ENCODE peak calls at places on chromosomes 1 and 21, in eight cellular contexts. S is NCI-H1092 treated with DMSO at 0.1 percent for 48 hours, W is adrenal gland, U is GM23248, O is H1, D is head of caudate nucleus, F is kidney epithelial cell, Y is A673. T is an unnamed sample.

GRCh38 chr1:39195166-39196111 is 9.1 kb upstream of the MACF1 start:
- DNase-seq in D (no peak), U (peak; percentile 61), F (no peak), O (no peak), Y (no peak), W (no peak), S (no peak), T (no peak)

GRCh38 chr1:17161137-17161700 is 42.0 kb upstream of the PADI2 start:
- DNase-seq in O (no peak), D (no peak), Y (no peak), S (no peak), F (no peak), U (peak; percentile 39), W (no peak), T (no peak)

GRCh38 chr1:184562801-184563200 is 176.0 kb downstream of the C1orf21 start:
- DNase-seq in W (no peak), Y (no peak), U (no peak), D (no peak), S (no peak), F (no peak), O (no peak), T (no peak)

GRCh38 chr1:226656201-226656600 is 82.9 kb downstream of the ITPKB start:
- DNase-seq in D (no peak), F (no peak), S (peak; percentile 73), Y (no peak), O (no peak), U (no peak), W (no peak), T (no peak)

GRCh38 chr1:214567481-214567980 is 16.1 kb upstream of the PTPN14 start:
- DNase-seq in U (no peak), Y (no peak), W (no peak), S (no peak), D (no peak), O (no peak), F (no peak), T (no peak)

GRCh38 chr1:108200627-108201106 is 524 bp upstream of the SLC25A24 start:
- DNase-seq in D (peak; percentile 62), Y (peak; percentile 87), S (peak; percentile 69), F (peak; percentile 50), U (peak; percentile 93), O (no peak), W (peak; percentile 60), T (peak; percentile 13)

GRCh38 chr1:185244015-185244747 is 72.9 kb downstream of the IVNS1ABP start:
- DNase-seq in S (no peak), F (peak; percentile 70), W (peak; percentile 15), Y (no peak), D (no peak), U (peak; percentile 85), O (no peak), T (no peak)

GRCh38 chr1:247639381-247639981 is 34.1 kb downstream of the OR2G3 start:
- DNase-seq in U (peak; percentile 28), W (peak; percentile 50), D (peak; percentile 9), Y (no peak), O (peak; percentile 44), S (no peak), F (peak; percentile 7), T (no peak)

GRCh38 chr1:25744140-25744581 is 55.8 kb upstream of the SELENON start:
- DNase-seq in O (peak; percentile 47), F (no peak), S (peak; percentile 88), D (peak; percentile 51), Y (peak; percentile 25), W (peak; percentile 82), U (peak; percentile 77), T (peak; percentile 81)

GRCh38 chr1:101905298-101905794 is 91.4 kb downstream of the OLFM3 start:
- DNase-seq in D (no peak), O (no peak), Y (peak; percentile 99), S (no peak), F (no peak), U (no peak), W (no peak), T (no peak)

GRCh38 chr1:206693029-206693428 is 8.3 kb downstream of the MAPKAPK2 start:
- DNase-seq in U (peak; percentile 91), F (no peak), W (peak; percentile 93), D (no peak), S (peak; percentile 77), O (no peak), Y (no peak), T (peak; percentile 78)

GRCh38 chr1:10975567-10976326 is 36.7 kb upstream of the TARDBP start:
- DNase-seq in F (peak; percentile 61), W (no peak), O (no peak), S (no peak), Y (peak; percentile 91), D (no peak), U (peak; percentile 99), T (no peak)

GRCh38 chr1:206787956-206788355 is 15.7 kb upstream of the IL10 start:
- DNase-seq in S (no peak), Y (no peak), U (no peak), W (no peak), F (no peak), D (no peak), O (no peak), T (no peak)

GRCh38 chr1:219555031-219555667 is 57.8 kb downstream of the ZC3H11B start:
- DNase-seq in F (peak; percentile 42), O (peak; percentile 44), D (no peak), S (no peak), W (no peak), Y (no peak), U (peak; percentile 79), T (no peak)

GRCh38 chr1:172964864-172965263 is 85.9 kb downstream of the TNFSF18 start:
- DNase-seq in D (no peak), W (no peak), Y (no peak), S (no peak), U (no peak), O (no peak), F (no peak), T (no peak)

GRCh38 chr1:185208626-185209170 is 51.7 kb downstream of the SWT1 start:
- DNase-seq in U (no peak), Y (no peak), W (no peak), F (no peak), D (no peak), O (no peak), S (no peak), T (no peak)

GRCh38 chr1:64915381-64916274 is 50.7 kb downstream of the JAK1 start:
- DNase-seq in W (no peak), F (peak; percentile 81), S (no peak), U (peak; percentile 72), Y (no peak), D (no peak), O (no peak), T (no peak)

GRCh38 chr1:155504207-155504606 is 58.4 kb downstream of the ASH1L start:
- DNase-seq in O (no peak), S (peak; percentile 17), U (peak; percentile 53), D (no peak), F (peak; percentile 7), Y (peak; percentile 57), W (no peak), T (no peak)

GRCh38 chr1:11825131-11825530 is 19.1 kb downstream of the CLCN6 start:
- DNase-seq in O (no peak), W (no peak), S (no peak), F (no peak), U (no peak), Y (no peak), D (no peak), T (no peak)

GRCh38 chr1:245014247-245015029 is 140.3 kb upstream of the KIF26B start:
- DNase-seq in D (no peak), F (no peak), W (no peak), S (no peak), Y (no peak), U (no peak), O (no peak), T (no peak)

GRCh38 chr1:155466996-155467395 is 95.6 kb downstream of the ASH1L start:
- DNase-seq in D (no peak), Y (no peak), U (peak; percentile 91), O (no peak), W (no peak), F (peak; percentile 88), S (no peak), T (no peak)

GRCh38 chr1:3852711-3853498 is 4.1 kb downstream of the CEP104 start:
- DNase-seq in U (peak; percentile 10), W (peak; percentile 66), F (no peak), D (no peak), O (no peak), S (no peak), Y (no peak), T (no peak)

GRCh38 chr1:84689514-84690396 is 506 bp downstream of the SSX2IP start:
- DNase-seq in O (no peak), Y (peak; percentile 72), S (peak; percentile 92), U (peak; percentile 79), W (peak; percentile 58), D (peak; percentile 63), F (no peak), T (no peak)

GRCh38 chr21:41366522-41367151 is 4.8 kb downstream of the MX2 start:
- DNase-seq in F (peak; percentile 26), D (no peak), S (no peak), U (peak; percentile 50), O (no peak), W (peak; percentile 12), Y (no peak), T (no peak)

GRCh38 chr1:13983393-13983792 is 283.4 kb downstream of the PRDM2 start:
- DNase-seq in Y (no peak), W (no peak), F (no peak), S (no peak), O (no peak), U (no peak), D (no peak), T (no peak)

GRCh38 chr1:20660363-20661234 is 570 bp downstream of the DDOST start:
- DNase-seq in Y (no peak), S (no peak), F (no peak), W (no peak), O (no peak), D (no peak), U (peak; percentile 57), T (no peak)

GRCh38 chr1:27366113-27366410 is 699 bp downstream of the MAP3K6 start:
- DNase-seq in W (peak; percentile 85), F (no peak), S (peak; percentile 36), O (no peak), Y (peak; percentile 88), D (peak; percentile 60), U (peak; percentile 86), T (peak; percentile 81)

GRCh38 chr1:32724678-32725594 is 22.4 kb upstream of the SYNC start:
- DNase-seq in S (no peak), Y (peak; percentile 85), F (peak; percentile 77), W (peak; percentile 91), O (no peak), U (peak; percentile 97), D (no peak), T (peak; percentile 44)

GRCh38 chr21:21268061-21268471 is 269.9 kb downstream of the NCAM2 start:
- DNase-seq in Y (no peak), F (no peak), S (no peak), D (no peak), W (no peak), O (no peak), U (peak; percentile 0), T (no peak)

GRCh38 chr1:234393190-234393589 is 19.9 kb downstream of the COA6 start:
- DNase-seq in O (no peak), U (no peak), Y (no peak), F (no peak), W (no peak), S (no peak), D (no peak), T (no peak)

GRCh38 chr1:117970251-117970650 is 40.7 kb downstream of the WDR3 start:
- DNase-seq in W (no peak), F (no peak), O (no peak), Y (no peak), U (no peak), D (no peak), S (peak; percentile 14), T (no peak)

GRCh38 chr21:45530423-45531113 is 11.7 kb downstream of the SLC19A1 start:
- DNase-seq in D (peak; percentile 1), W (no peak), S (no peak), U (no peak), F (no peak), Y (no peak), O (no peak), T (no peak)

GRCh38 chr1:154559496-154559950 is 1.1 kb upstream of the UBE2Q1 start:
- DNase-seq in Y (peak; percentile 93), U (peak; percentile 94), D (peak; percentile 89), O (peak; percentile 76), F (peak; percentile 65), S (peak; percentile 95), W (peak; percentile 95), T (peak; percentile 91)

GRCh38 chr1:212980123-212980800 is 29.9 kb downstream of the VASH2 start:
- DNase-seq in D (no peak), O (no peak), S (no peak), W (peak; percentile 81), F (no peak), Y (no peak), U (peak; percentile 48), T (no peak)